ENCODE peak calls at places on chromosomes 12 and 14, in five cellular contexts. Z is left ventricle myocardium inferior; F is CD8-positive, alpha-beta T cell; Y is Peyer's patch; R is upper lobe of right lung. G is an unnamed sample.

GRCh38 chr14:64279719-64280668 is 14.2 kb downstream of the ESR2 start:
- DNase-seq in Z (no peak), F (no peak), Y (no peak), R (no peak), G (no peak)

GRCh38 chr12:112559784-112560183 is 141.0 kb downstream of the PTPN11 start:
- DNase-seq in Z (no peak), F (no peak), Y (no peak), R (no peak), G (no peak)

GRCh38 chr14:64757601-64758000 is 53.4 kb downstream of the PLEKHG3 start:
- DNase-seq in Z (no peak), F (no peak), Y (no peak), R (no peak), G (no peak)

GRCh38 chr12:121697093-121697698 is 15.4 kb upstream of the TMEM120B start:
- DNase-seq in Z (no peak), F (peak; percentile 48), Y (no peak), R (no peak), G (no peak)

GRCh38 chr12:89258240-89258969 is 93.9 kb downstream of the DUSP6 start:
- DNase-seq in Z (no peak), F (no peak), Y (no peak), R (no peak), G (no peak)

GRCh38 chr12:124538194-124539082 is 29.0 kb downstream of the NCOR2 start:
- DNase-seq in Z (no peak), F (no peak), Y (no peak), R (no peak), G (no peak)

GRCh38 chr12:4679711-4680110 is 30.8 kb downstream of the NDUFA9 start:
- DNase-seq in Z (no peak), F (no peak), Y (no peak), R (no peak), G (no peak)

GRCh38 chr14:64910847-64911495 is 3.3 kb upstream of the CHURC1 start:
- DNase-seq in Z (no peak), F (no peak), Y (no peak), R (no peak), G (no peak)

GRCh38 chr12:124995200-124995961 is 1.9 kb downstream of the BRI3BP start:
- DNase-seq in Z (no peak), F (no peak), Y (peak; percentile 29), R (no peak), G (no peak)

GRCh38 chr14:77376380-77376770 is 519 bp downstream of the TMED8 start:
- DNase-seq in Z (peak; percentile 16), F (peak; percentile 25), Y (peak; percentile 35), R (peak; percentile 70), G (no peak)

GRCh38 chr14:92982941-92983340 is 60.0 kb downstream of the CHGA start:
- DNase-seq in Z (no peak), F (no peak), Y (no peak), R (no peak), G (no peak)

GRCh38 chr12:130224613-130225012 is 62.3 kb downstream of the FZD10 start:
- DNase-seq in Z (no peak), F (no peak), Y (no peak), R (no peak), G (no peak)

GRCh38 chr14:22837059-22837749 is 819 bp downstream of the MMP14 start:
- DNase-seq in Z (peak; percentile 76), F (no peak), Y (no peak), R (peak; percentile 84), G (no peak)

GRCh38 chr12:68806488-68807237 is 1.3 kb upstream of the MDM2 start:
- DNase-seq in Z (no peak), F (no peak), Y (no peak), R (no peak), G (no peak)

GRCh38 chr12:113174461-113175384 is 10.6 kb downstream of the DDX54 start:
- DNase-seq in Z (peak; percentile 73), F (peak; percentile 85), Y (peak; percentile 80), R (peak; percentile 83), G (no peak)

GRCh38 chr14:100393362-100393761 is 70.2 kb downstream of the SLC25A47 start:
- DNase-seq in Z (no peak), F (no peak), Y (no peak), R (no peak), G (no peak)

GRCh38 chr14:47541652-47542051 is 133.8 kb downstream of the MDGA2 start:
- DNase-seq in Z (no peak), F (no peak), Y (no peak), R (no peak), G (no peak)

GRCh38 chr12:57244306-57244696 is 6.7 kb downstream of the STAC3 start:
- DNase-seq in Z (no peak), F (no peak), Y (no peak), R (no peak), G (no peak)

GRCh38 chr12:12007001-12007712 is 63.6 kb upstream of the BCL2L14 start:
- DNase-seq in Z (no peak), F (peak; percentile 28), Y (no peak), R (no peak), G (no peak)

GRCh38 chr12:128810182-128811127 is 13.3 kb downstream of the SLC15A4 start:
- DNase-seq in Z (peak; percentile 71), F (peak; percentile 35), Y (no peak), R (no peak), G (no peak)

GRCh38 chr12:79063258-79063657 is 198.7 kb downstream of the SYT1 start:
- DNase-seq in Z (no peak), F (no peak), Y (no peak), R (no peak), G (no peak)

GRCh38 chr14:68232643-68233055 is 413.1 kb downstream of the RAD51B start:
- DNase-seq in Z (no peak), F (no peak), Y (no peak), R (no peak), G (no peak)

GRCh38 chr12:5138256-5138655 is 94.6 kb downstream of the KCNA5 start:
- DNase-seq in Z (no peak), F (no peak), Y (no peak), R (no peak), G (no peak)

GRCh38 chr14:103563089-103563620 is 395 bp downstream of the COA8 start:
- DNase-seq in Z (no peak), F (no peak), Y (no peak), R (no peak), G (no peak)

GRCh38 chr14:105141026-105141425 is 27.6 kb downstream of the JAG2 start:
- DNase-seq in Z (no peak), F (no peak), Y (no peak), R (peak; percentile 44), G (no peak)

GRCh38 chr14:105889666-105890473 is 363.5 kb downstream of the TMEM121 start:
- DNase-seq in Z (peak; percentile 8), F (no peak), Y (no peak), R (peak; percentile 57), G (no peak)

GRCh38 chr12:91381309-91381804 is 198.7 kb upstream of the DCN start:
- DNase-seq in Z (peak; percentile 14), F (no peak), Y (no peak), R (no peak), G (no peak)

GRCh38 chr12:27780612-27781408 is 774 bp upstream of the MANSC4 start:
- DNase-seq in Z (peak; percentile 14), F (peak; percentile 23), Y (peak; percentile 38), R (no peak), G (peak; percentile 24)

DNA sequence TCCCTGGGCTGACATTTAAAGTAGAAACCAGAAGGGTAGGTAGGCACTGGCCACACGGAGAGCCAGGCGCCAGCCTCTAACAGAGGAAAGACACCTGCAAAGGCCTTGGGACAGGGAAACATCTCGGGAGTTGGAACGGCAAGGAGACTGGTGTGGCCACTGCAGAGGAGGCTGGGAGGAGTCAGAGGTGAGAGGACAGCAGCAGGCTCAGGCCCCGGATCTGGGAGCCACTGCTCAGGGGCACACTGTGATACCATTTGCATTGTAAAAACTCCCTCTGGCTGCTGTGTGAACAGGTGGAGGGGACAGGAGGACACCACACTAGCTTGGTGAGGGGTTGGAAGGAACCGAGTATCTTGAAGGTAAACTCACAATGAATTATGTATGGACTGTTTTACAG is 2.7 kb downstream of the ANHX start:
- DNase-seq in Z (no peak), F (no peak), Y (no peak), R (no peak), G (no peak)
- H3K36me3 ChIP-seq in Z (no peaks in the 10 kb centered on the region), F (no peaks in the 10 kb centered on the region), Y (no peaks in the 10 kb centered on the region), R (no peaks in the 10 kb centered on the region), G (no peaks in the 10 kb centered on the region)

DNA sequence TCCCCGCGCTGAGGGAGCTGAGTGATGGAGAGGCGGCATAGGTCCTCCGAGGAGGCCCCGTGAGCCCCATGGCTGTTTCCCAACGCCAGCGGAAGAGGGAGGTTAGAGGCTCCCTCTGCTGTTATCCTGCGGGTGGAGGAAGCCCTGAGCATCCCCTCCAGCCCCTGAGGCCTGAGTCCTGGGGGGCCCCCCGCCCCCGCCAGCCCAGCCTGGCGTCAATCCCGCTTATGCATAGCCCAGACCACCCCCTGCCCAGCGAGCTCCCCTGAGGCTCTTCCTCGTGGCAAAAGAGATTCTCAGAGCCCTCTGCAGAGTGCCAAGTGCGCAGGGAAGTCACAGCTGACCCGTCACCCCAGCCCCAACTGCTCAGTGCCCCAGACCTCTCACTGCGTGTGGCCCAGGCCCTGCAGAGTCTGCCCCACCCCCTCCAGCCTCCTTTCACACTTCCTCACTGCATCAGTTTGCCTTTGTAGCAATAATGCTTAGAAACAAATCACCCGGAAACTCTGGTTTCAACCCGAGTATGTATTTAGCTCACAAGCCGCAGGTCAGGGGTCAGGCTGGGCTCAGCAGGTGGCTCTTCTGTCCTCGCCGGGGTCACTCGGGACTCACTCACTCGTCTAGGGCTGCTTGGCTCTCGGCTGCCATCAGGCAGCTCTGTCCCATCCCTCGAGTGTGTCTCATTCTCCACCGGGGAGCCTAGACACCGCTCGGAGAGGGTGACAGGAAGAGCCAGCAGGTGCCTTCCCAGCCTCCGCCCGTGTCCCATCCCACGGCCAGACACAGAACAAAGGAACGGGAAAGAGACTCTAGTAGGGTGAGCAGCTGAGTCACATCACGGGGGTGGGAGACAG is 44.8 kb upstream of the GALNT9 start:
- DNase-seq in Z (peak; percentile 9), F (no peak), Y (no peak), R (peak; percentile 53), G (no peak)
- TF ChIP-seq CTCF in Z (no peak), F (no peak), Y (no peak), R (no peak), G (no peak)

DNA sequence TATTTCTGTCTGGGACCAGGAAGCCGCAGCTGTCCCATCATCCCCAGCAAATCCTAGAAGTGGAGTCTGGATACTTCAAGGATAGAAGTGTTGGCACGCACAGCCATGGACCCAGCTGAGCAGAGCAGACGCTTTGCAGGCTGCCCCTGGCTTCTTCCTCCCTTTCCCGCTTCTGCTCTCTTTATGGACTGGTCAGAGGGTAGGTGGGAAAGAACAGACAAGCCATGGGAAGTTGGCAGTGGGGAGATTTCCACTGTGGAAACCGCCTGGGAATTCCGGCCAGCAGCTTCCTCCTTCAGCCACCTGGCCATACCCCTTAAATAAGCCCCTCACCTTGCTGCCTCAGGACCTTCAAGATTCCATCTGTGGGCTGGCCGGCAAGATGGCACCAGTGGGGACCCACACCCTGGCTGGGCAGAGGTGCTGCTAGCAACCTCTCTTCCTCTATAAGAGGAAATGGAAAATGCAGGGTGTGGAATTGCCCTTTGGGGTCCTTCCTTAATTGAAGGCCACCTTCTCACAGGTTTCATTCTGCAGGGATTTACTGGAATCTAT is 20.6 kb downstream of the OTUB2 start:
- DNase-seq in Z (no peak), F (no peak), Y (no peak), R (no peak), G (no peak)
- H3K36me3 ChIP-seq in Z (peaks cover 63% of the 10 kb centered on the region), F (peaks cover 64% of the 10 kb centered on the region), Y (peaks cover 61% of the 10 kb centered on the region), R (peaks cover 73% of the 10 kb centered on the region), G (peaks cover 54% of the 10 kb centered on the region)

DNA sequence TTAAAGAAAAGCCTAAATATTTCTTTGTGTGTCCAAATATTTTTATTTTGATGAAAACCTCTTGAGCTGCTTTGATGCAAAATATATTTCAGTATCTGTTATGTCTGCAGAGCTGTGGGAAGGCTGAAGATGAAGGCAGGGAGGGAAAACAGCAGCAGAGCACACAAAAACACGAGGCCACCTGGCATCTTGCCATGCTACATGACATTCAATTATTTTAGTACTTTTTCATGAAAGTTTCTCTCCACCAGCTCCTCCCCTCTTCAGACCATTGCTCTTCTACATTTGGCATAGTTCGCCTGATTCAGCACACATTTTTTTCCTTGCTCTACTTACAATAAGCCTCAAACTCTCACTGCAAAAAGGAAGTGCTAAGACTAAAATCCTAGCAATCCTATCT is 4.7 kb upstream of the ALX1 start:
- DNase-seq in Z (no peak), F (no peak), Y (no peak), R (no peak), G (no peak)
- TF ChIP-seq CTCF in Z (no peak), F (no peak), Y (no peak), R (no peak), G (no peak)